ENCODE peak calls at places on chromosomes 6 and 20, in seven cellular contexts. I is mammary epithelial cell, E is HFF-Myc, S is A172, Y is AG20443, K is SJSA1, F is AML-193. P is an unnamed sample.

GRCh38 chr6:56833127-56833791 is 121.6 kb upstream of the BEND6 start:
- DNase-seq in F (no peak), S (no peak), Y (no peak), I (no peak), K (no peak), E (no peak), P (no peak)

GRCh38 chr6:166658115-166658791 is 31.2 kb upstream of the RPS6KA2 start:
- DNase-seq in I (no peak), K (no peak), Y (no peak), S (no peak), F (no peak), E (no peak), P (no peak)

GRCh38 chr20:5448449-5449118 is 131.8 kb upstream of the PROKR2 start:
- DNase-seq in I (peak), F (peak), K (no peak), Y (peak), S (peak), E (peak), P (peak)

GRCh38 chr6:19354181-19354580 is 483.0 kb upstream of the ID4 start:
- DNase-seq in S (no peak), E (no peak), Y (no peak), K (no peak), I (no peak), F (no peak), P (no peak)

GRCh38 chr20:40390654-40391053 is 298.4 kb downstream of the MAFB start:
- DNase-seq in K (no peak), I (no peak), Y (peak), S (peak), F (no peak), E (no peak), P (peak)

GRCh38 chr6:117538615-117539014 is 56.1 kb downstream of the DCBLD1 start:
- DNase-seq in I (no peak), S (no peak), F (no peak), E (no peak), Y (no peak), K (no peak), P (no peak)

GRCh38 chr6:38495511-38495910 is 144.2 kb downstream of the BTBD9 start:
- DNase-seq in F (no peak), I (no peak), K (no peak), Y (no peak), E (no peak), S (no peak), P (no peak)

GRCh38 chr6:32796848-32797776 is 19.7 kb downstream of the HLA-DOB start:
- DNase-seq in I (peak), E (no peak), Y (peak), K (peak), S (peak), F (peak), P (peak)

GRCh38 chr20:20505554-20505953 is 137.7 kb downstream of the INSM1 start:
- DNase-seq in K (no peak), F (no peak), E (no peak), I (no peak), S (no peak), Y (no peak), P (no peak)

GRCh38 chr6:21840428-21840827 is 246.9 kb downstream of the SOX4 start:
- DNase-seq in Y (no peak), I (peak), E (no peak), F (no peak), S (peak), K (no peak), P (peak)

GRCh38 chr6:150112233-150112632 is 30.6 kb upstream of the PPP1R14C start:
- DNase-seq in I (no peak), E (no peak), S (no peak), F (no peak), Y (no peak), K (no peak), P (no peak)

GRCh38 chr20:15236812-15237211 is 899.4 kb upstream of the FLRT3 start:
- DNase-seq in Y (peak), K (no peak), S (peak), F (peak), I (peak), E (peak), P (peak)

GRCh38 chr20:38034961-38035360 is 1.4 kb downstream of the RPRD1B start:
- DNase-seq in S (no peak), F (no peak), Y (no peak), I (peak), K (no peak), E (no peak), P (peak)

GRCh38 chr6:11894212-11894611 is 115.6 kb upstream of the ADTRP start:
- DNase-seq in Y (no peak), F (no peak), I (no peak), K (no peak), E (no peak), S (no peak), P (no peak)

GRCh38 chr20:54598351-54598750 is 123.0 kb downstream of the DOK5 start:
- DNase-seq in I (no peak), S (no peak), Y (no peak), K (no peak), F (no peak), E (no peak), P (no peak)

GRCh38 chr6:120354452-120355098 is 979.7 kb downstream of the TBC1D32 start:
- DNase-seq in K (no peak), S (peak), Y (no peak), F (no peak), E (no peak), I (peak), P (peak)

GRCh38 chr20:51532577-51533191 is 9.8 kb downstream of the NFATC2 start:
- DNase-seq in Y (peak), I (no peak), K (no peak), E (no peak), F (no peak), S (peak), P (no peak)